ENCODE peak calls at places on chromosome 1, in five cellular contexts. W, U, Q, M and Z are unnamed samples.
A peak's percentile ranks its signal among the peaks of the same experiment; 100 is the strongest.

GRCh38 chr1:35573198-35573775 is at the start of gene TFAP2E:
- DNase-seq in W (peak; percentile 63), U (peak; percentile 38), Q (peak; percentile 36), M (peak; percentile 32), Z (no peak)

GRCh38 chr1:117365350-117366280 is 1.6 kb upstream of the MAN1A2 start:
- DNase-seq in W (no peak), U (no peak), Q (peak; percentile 26), M (peak; percentile 18), Z (no peak)

GRCh38 chr1:225754940-225755635 is 22.5 kb upstream of the SRP9 start:
- DNase-seq in W (no peak), U (no peak), Q (peak; percentile 93), M (peak; percentile 91), Z (peak; percentile 51)

GRCh38 chr1:219847215-219847855 is 81.0 kb downstream of the SLC30A10 start:
- DNase-seq in W (no peak), U (no peak), Q (no peak), M (no peak), Z (peak; percentile 55)

GRCh38 chr1:155268630-155269029 is 4.7 kb downstream of the CLK2 start:
- DNase-seq in W (no peak), U (no peak), Q (no peak), M (no peak), Z (no peak)

GRCh38 chr1:3030663-3031381 is 9.6 kb downstream of the ACTRT2 start:
- DNase-seq in W (no peak), U (no peak), Q (no peak), M (no peak), Z (no peak)

GRCh38 chr1:26838474-26839338 is 12.2 kb downstream of the ZDHHC18 start:
- DNase-seq in W (no peak), U (no peak), Q (no peak), M (no peak), Z (no peak)

GRCh38 chr1:181397841-181398240 is 85.5 kb upstream of the CACNA1E start:
- DNase-seq in W (no peak), U (no peak), Q (no peak), M (no peak), Z (no peak)

GRCh38 chr1:50368179-50369007 is 54.9 kb downstream of the DMRTA2 start:
- DNase-seq in W (peak; percentile 40), U (peak; percentile 43), Q (peak; percentile 28), M (peak; percentile 17), Z (peak; percentile 25)

GRCh38 chr1:19625264-19625663 is 18.8 kb upstream of the NBL1 start:
- DNase-seq in W (no peak), U (no peak), Q (no peak), M (no peak), Z (no peak)

GRCh38 chr1:228487336-228488106 is at the start of gene RNF187:
- DNase-seq in W (peak; percentile 93), U (peak; percentile 57), Q (peak; percentile 50), M (no peak), Z (no peak)

GRCh38 chr1:36091141-36091540 is 2.4 kb downstream of the ADPRS start:
- DNase-seq in W (no peak), U (no peak), Q (no peak), M (no peak), Z (no peak)

GRCh38 chr1:1200876-1201810 is 5.2 kb downstream of the TNFRSF18 start:
- DNase-seq in W (peak; percentile 45), U (no peak), Q (peak; percentile 65), M (peak; percentile 11), Z (peak; percentile 14)

GRCh38 chr1:81446006-81446669 is 354.6 kb upstream of the ADGRL2 start:
- DNase-seq in W (no peak), U (peak; percentile 64), Q (no peak), M (no peak), Z (no peak)

GRCh38 chr1:2104621-2105427 is 54.6 kb downstream of the PRKCZ start:
- DNase-seq in W (no peak), U (no peak), Q (no peak), M (peak; percentile 30), Z (peak; percentile 73)

GRCh38 chr1:25996966-25997758 is 701 bp downstream of the PAFAH2 start:
- DNase-seq in W (no peak), U (no peak), Q (peak; percentile 76), M (peak; percentile 66), Z (peak; percentile 13)

GRCh38 chr1:238690415-238690814 is 696.0 kb upstream of the CHRM3 start:
- DNase-seq in W (no peak), U (no peak), Q (peak; percentile 50), M (peak; percentile 60), Z (no peak)

GRCh38 chr1:193694741-193695140 is 508.3 kb upstream of the B3GALT2 start:
- DNase-seq in W (no peak), U (no peak), Q (no peak), M (no peak), Z (no peak)

GRCh38 chr1:42816600-42817439 is at the start of the genes ERMAP and SVBP:
- DNase-seq in W (peak; percentile 84), U (peak; percentile 97), Q (peak; percentile 91), M (peak; percentile 85), Z (peak; percentile 91)

GRCh38 chr1:156677616-156678596 is 699 bp upstream of the NES start:
- DNase-seq in W (peak; percentile 63), U (peak; percentile 55), Q (peak; percentile 87), M (peak; percentile 92), Z (peak; percentile 67)

GRCh38 chr1:225881081-225882007 is 836 bp downstream of the TMEM63A start:
- DNase-seq in W (peak; percentile 77), U (no peak), Q (peak; percentile 25), M (peak; percentile 44), Z (no peak)

GRCh38 chr1:192709544-192709943 is 73.6 kb downstream of the RGS13 start:
- DNase-seq in W (no peak), U (no peak), Q (no peak), M (no peak), Z (no peak)

GRCh38 chr1:166900987-166901386 is 24.9 kb upstream of the TADA1 start:
- DNase-seq in W (no peak), U (no peak), Q (no peak), M (no peak), Z (no peak)

GRCh38 chr1:226066415-226067077 is 4.0 kb downstream of the H3-3A start:
- DNase-seq in W (no peak), U (no peak), Q (peak; percentile 27), M (no peak), Z (peak; percentile 15)

GRCh38 chr1:116667577-116668105 is at the start of gene IGSF3:
- DNase-seq in W (peak; percentile 41), U (peak; percentile 82), Q (peak; percentile 34), M (peak; percentile 20), Z (peak; percentile 75)

GRCh38 chr1:20723537-20724363 is 5.9 kb upstream of the KIF17 start:
- DNase-seq in W (no peak), U (no peak), Q (no peak), M (no peak), Z (no peak)

GRCh38 chr1:68917456-68917855 is 420.6 kb upstream of the DEPDC1 start:
- DNase-seq in W (no peak), U (no peak), Q (peak; percentile 11), M (no peak), Z (no peak)

GRCh38 chr1:23719162-23719820 is 24.0 kb upstream of the ELOA start:
- DNase-seq in W (no peak), U (no peak), Q (peak; percentile 39), M (peak; percentile 60), Z (no peak)

GRCh38 chr1:55012661-55013060 is 13.9 kb downstream of the BSND start:
- DNase-seq in W (no peak), U (no peak), Q (no peak), M (no peak), Z (no peak)

GRCh38 chr1:201676061-201676644 is 137.2 kb downstream of the NAV1 start:
- DNase-seq in W (peak; percentile 62), U (no peak), Q (peak; percentile 37), M (peak; percentile 55), Z (peak; percentile 22)

GRCh38 chr1:55190092-55190491 is 25.1 kb downstream of the USP24 start:
- DNase-seq in W (no peak), U (no peak), Q (no peak), M (no peak), Z (no peak)